ENCODE peak calls at places on chromosome 2, in four cellular contexts. One of them, this sample, is unnamed.
A peak's percentile ranks its signal among the peaks of the same experiment; 100 is the strongest.

GRCh38 chr2:61434314-61434713 is 36.6 kb downstream of the USP34 start:
- DNase-seq in chondrocyte: no peak
- DNase-seq in transverse colon: no peak
- DNase-seq in HFF-Myc: no peak
- DNase-seq in this sample: no peak

GRCh38 chr2:242031481-242032019 is 162.0 kb downstream of the RTP5 start:
- DNase-seq in chondrocyte: peak; percentile 76
- DNase-seq in transverse colon: no peak
- DNase-seq in HFF-Myc: peak; percentile 26
- DNase-seq in this sample: no peak

GRCh38 chr2:224024270-224024669 is 14.8 kb downstream of the SERPINE2 start:
- DNase-seq in chondrocyte: no peak
- DNase-seq in transverse colon: no peak
- DNase-seq in HFF-Myc: no peak
- DNase-seq in this sample: no peak

GRCh38 chr2:2026252-2026831 is 282.0 kb upstream of the PXDN start:
- DNase-seq in chondrocyte: peak; percentile 92
- DNase-seq in transverse colon: peak; percentile 33
- DNase-seq in HFF-Myc: no peak
- DNase-seq in this sample: no peak

GRCh38 chr2:157572725-157573124 is 55.9 kb downstream of the ACVR1C start:
- DNase-seq in chondrocyte: no peak
- DNase-seq in transverse colon: no peak
- DNase-seq in HFF-Myc: no peak
- DNase-seq in this sample: no peak

GRCh38 chr2:74205586-74205985 is 7.2 kb downstream of the MTHFD2 start:
- DNase-seq in chondrocyte: no peak
- DNase-seq in transverse colon: peak; percentile 80
- DNase-seq in HFF-Myc: no peak
- DNase-seq in this sample: peak; percentile 52

GRCh38 chr2:106296182-106296815 is 102.2 kb upstream of the UXS1 start:
- DNase-seq in chondrocyte: no peak
- DNase-seq in transverse colon: no peak
- DNase-seq in HFF-Myc: peak; percentile 35
- DNase-seq in this sample: no peak

GRCh38 chr2:237724811-237725478 is 73.6 kb upstream of the RBM44 start:
- DNase-seq in chondrocyte: no peak
- DNase-seq in transverse colon: no peak
- DNase-seq in HFF-Myc: no peak
- DNase-seq in this sample: no peak

GRCh38 chr2:90069290-90069894 is 1377.9 kb downstream of the RPIA start:
- DNase-seq in chondrocyte: no peak
- DNase-seq in transverse colon: peak; percentile 18
- DNase-seq in HFF-Myc: no peak
- DNase-seq in this sample: peak; percentile 1

GRCh38 chr2:218430721-218431120 is 11.8 kb downstream of the VIL1 start:
- DNase-seq in chondrocyte: peak; percentile 81
- DNase-seq in transverse colon: no peak
- DNase-seq in HFF-Myc: no peak
- DNase-seq in this sample: no peak

GRCh38 chr2:47011696-47012095 is 96.1 kb upstream of the MCFD2 start:
- DNase-seq in chondrocyte: no peak
- DNase-seq in transverse colon: no peak
- DNase-seq in HFF-Myc: no peak
- DNase-seq in this sample: no peak

GRCh38 chr2:216404010-216404618 is 8.2 kb upstream of the SMARCAL1 start:
- DNase-seq in chondrocyte: no peak
- DNase-seq in transverse colon: peak; percentile 36
- DNase-seq in HFF-Myc: no peak
- DNase-seq in this sample: no peak

GRCh38 chr2:43226955-43227829 is 786 bp upstream of the ZFP36L2 start:
- DNase-seq in chondrocyte: no peak
- DNase-seq in transverse colon: peak; percentile 96
- DNase-seq in HFF-Myc: no peak
- DNase-seq in this sample: peak; percentile 77

GRCh38 chr2:120857422-120857821 is 121.8 kb downstream of the GLI2 start:
- DNase-seq in chondrocyte: no peak
- DNase-seq in transverse colon: no peak
- DNase-seq in HFF-Myc: no peak
- DNase-seq in this sample: no peak
- TF ChIP-seq CTCF in chondrocyte: no peak
- TF ChIP-seq CTCF in transverse colon: no peak
- TF ChIP-seq CTCF in HFF-Myc: no peak
- TF ChIP-seq CTCF in this sample: no peak

DNA sequence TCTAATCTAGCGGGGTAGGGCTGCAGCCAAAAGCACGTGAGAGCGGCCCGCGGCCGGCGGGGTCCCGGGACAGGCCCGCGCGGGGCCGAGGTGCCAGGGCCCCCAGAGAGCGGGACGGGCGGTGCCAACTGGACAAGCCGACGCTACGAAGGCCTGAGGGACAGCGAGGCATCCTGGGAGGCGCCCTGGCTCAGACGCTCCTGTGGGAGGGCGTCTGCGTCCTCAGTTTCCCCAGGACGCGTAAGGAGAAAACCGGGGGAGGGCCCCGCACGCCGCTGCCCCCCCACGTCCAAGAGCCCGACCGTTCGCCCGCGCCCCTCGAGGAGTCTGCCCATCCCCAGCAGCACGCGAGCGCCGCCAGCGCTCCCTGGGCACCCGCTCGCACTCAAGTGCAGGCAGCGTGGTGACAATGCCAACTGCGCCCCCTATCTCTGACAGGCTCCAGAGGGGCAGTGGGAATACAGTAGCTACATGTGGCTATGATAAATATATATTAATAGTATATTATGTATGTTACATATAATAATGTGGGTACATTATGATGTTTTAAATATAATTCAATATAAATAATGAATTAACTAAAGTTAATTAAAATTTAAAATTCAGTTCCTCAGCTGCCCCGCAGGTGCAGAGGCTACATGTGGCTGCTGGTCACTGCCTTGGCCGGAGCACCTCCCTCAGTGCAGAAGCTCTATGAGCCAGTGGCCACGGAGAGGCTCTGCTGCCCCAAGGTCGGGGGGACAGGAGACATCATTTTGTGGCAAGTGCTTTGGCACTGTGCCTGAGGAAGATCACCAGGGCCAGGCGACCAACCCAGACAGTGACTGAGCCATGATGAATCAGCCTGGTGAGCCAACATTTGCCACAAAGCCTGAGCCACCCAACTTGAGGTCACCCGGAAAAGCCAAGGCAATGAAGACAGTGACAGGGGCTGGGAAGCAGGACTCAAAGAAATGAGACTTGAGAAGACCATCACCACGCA is 5.5 kb upstream of the SFT2D3 start:
- DNase-seq in chondrocyte: no peak
- DNase-seq in transverse colon: peak; percentile 58
- DNase-seq in HFF-Myc: no peak
- DNase-seq in this sample: no peak
- TF ChIP-seq CTCF in chondrocyte: peak; percentile 82
- TF ChIP-seq CTCF in transverse colon: peak; percentile 55
- TF ChIP-seq CTCF in HFF-Myc: peak; percentile 48
- TF ChIP-seq CTCF in this sample: no peak

DNA sequence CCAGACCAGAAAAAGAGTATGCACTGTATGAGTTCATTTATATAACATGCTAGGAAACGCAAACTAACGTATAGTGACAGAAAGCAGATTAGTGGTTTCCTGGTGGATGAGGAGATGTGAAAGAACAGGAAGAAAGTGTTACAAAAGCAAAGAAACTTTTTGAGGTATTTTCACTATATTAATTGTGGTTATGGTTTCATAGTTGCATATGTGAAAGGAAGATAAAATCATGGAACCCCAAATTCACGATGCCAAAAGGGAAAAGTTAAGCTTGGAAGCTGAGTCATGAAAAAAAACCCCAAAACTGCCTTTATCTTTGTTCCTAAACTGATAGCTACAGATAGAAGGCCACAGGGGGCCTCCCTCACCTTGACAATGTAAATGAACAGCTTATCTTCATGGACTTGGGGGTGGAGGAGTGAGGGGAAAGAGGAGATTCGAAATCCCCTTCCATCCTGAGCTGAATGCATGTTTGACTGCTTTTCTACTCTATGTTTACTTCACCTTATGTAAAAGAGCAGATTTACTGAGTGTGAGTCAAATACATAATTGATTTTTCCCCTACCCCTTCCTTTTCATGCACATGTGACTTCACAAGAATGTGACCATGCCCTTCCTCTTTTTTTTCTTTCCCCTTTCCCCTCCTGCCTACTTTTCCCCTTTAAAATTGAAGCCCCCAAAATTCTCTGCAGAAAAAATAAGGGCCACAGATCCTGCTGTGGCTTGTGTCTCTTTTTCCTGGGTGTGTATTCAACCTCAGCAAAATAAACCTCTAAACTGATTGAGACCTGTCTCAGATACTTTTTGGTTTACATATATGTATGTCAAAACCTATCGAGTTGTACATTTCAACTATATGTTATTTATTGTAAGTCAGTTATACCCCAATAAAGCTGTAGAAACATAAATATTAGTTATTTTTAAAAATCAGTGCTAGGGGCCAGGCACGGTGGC is 100.1 kb upstream of the TLK1 start:
- DNase-seq in chondrocyte: no peak
- DNase-seq in transverse colon: no peak
- DNase-seq in HFF-Myc: no peak
- DNase-seq in this sample: no peak
- TF ChIP-seq CTCF in chondrocyte: no peak
- TF ChIP-seq CTCF in transverse colon: no peak
- TF ChIP-seq CTCF in HFF-Myc: no peak
- TF ChIP-seq CTCF in this sample: no peak

GRCh38 chr2:201116959-201117734 is 1.2 kb downstream of the CFLAR start:
- DNase-seq in chondrocyte: no peak
- DNase-seq in transverse colon: peak; percentile 65
- DNase-seq in HFF-Myc: peak; percentile 81
- DNase-seq in this sample: peak; percentile 78
- TF ChIP-seq CTCF in chondrocyte: peak; percentile 45
- TF ChIP-seq CTCF in transverse colon: peak; percentile 16
- TF ChIP-seq CTCF in HFF-Myc: peak; percentile 37
- TF ChIP-seq CTCF in this sample: no peak

GRCh38 chr2:172427256-172427989 is at the start of gene ITGA6:
- DNase-seq in chondrocyte: no peak
- DNase-seq in transverse colon: peak; percentile 93
- DNase-seq in HFF-Myc: no peak
- DNase-seq in this sample: peak; percentile 48
- TF ChIP-seq CTCF in chondrocyte: peak; percentile 58
- TF ChIP-seq CTCF in transverse colon: peak; percentile 14
- TF ChIP-seq CTCF in HFF-Myc: peak; percentile 12
- TF ChIP-seq CTCF in this sample: peak; percentile 31

GRCh38 chr2:181954538-181954883 is 31.1 kb upstream of the PPP1R1C start:
- DNase-seq in chondrocyte: no peak
- DNase-seq in transverse colon: no peak
- DNase-seq in HFF-Myc: no peak
- DNase-seq in this sample: no peak
- TF ChIP-seq CTCF in chondrocyte: peak; percentile 34
- TF ChIP-seq CTCF in transverse colon: no peak
- TF ChIP-seq CTCF in HFF-Myc: no peak
- TF ChIP-seq CTCF in this sample: no peak

This sample was measured in LNCaP clone FGC.